ENCODE peak calls at places on chromosomes 3 and 15, in eight cellular contexts. O is upper lobe of left lung, P is transverse colon, N is endothelial cell of umbilical vein, Y is GM23338, C is stomach, B is prostate gland, U is vagina. D is an unnamed sample.

GRCh38 chr15:92909131-92909781 is 9.1 kb downstream of the CHD2 start:
- DNase-seq in N (peak; percentile 69), U (no peak), Y (no peak), O (no peak), B (peak; percentile 2), P (no peak), C (no peak), D (no peak)

GRCh38 chr3:67580430-67581000 is 73.9 kb downstream of the SUCLG2 start:
- DNase-seq in P (no peak), O (no peak), C (no peak), B (no peak), Y (no peak), N (no peak), U (no peak), D (no peak)

GRCh38 chr3:51712020-51712385 is 5.1 kb downstream of the GRM2 start:
- DNase-seq in N (no peak), B (no peak), O (no peak), U (no peak), Y (no peak), P (no peak), C (peak; percentile 5), D (no peak)

GRCh38 chr15:85329561-85330421 is 50.6 kb upstream of the AKAP13 start:
- DNase-seq in C (no peak), B (no peak), Y (no peak), O (peak; percentile 32), N (no peak), U (no peak), P (peak; percentile 44), D (no peak)

GRCh38 chr3:57597973-57598351 is 818 bp upstream of the ARF4 start:
- DNase-seq in O (no peak), C (peak; percentile 28), B (no peak), U (no peak), P (peak; percentile 56), Y (no peak), N (no peak), D (no peak)

GRCh38 chr15:65258863-65259262 is 27.8 kb downstream of the PARP16 start:
- DNase-seq in P (no peak), U (no peak), Y (no peak), N (no peak), B (peak; percentile 77), O (no peak), C (no peak), D (peak; percentile 81)

GRCh38 chr3:164752814-164753213 is 325.5 kb downstream of the SI start:
- DNase-seq in O (no peak), U (no peak), C (no peak), B (no peak), Y (no peak), N (no peak), P (no peak), D (no peak)

GRCh38 chr3:14632445-14632930 is 19.1 kb upstream of the CCDC174 start:
- DNase-seq in N (no peak), Y (no peak), B (no peak), C (no peak), O (no peak), U (no peak), P (no peak), D (no peak)

GRCh38 chr3:194577985-194578905 is 55.0 kb downstream of the TMEM44 start:
- DNase-seq in N (peak; percentile 89), B (no peak), O (peak; percentile 64), P (peak; percentile 33), Y (no peak), C (no peak), U (no peak), D (no peak)

GRCh38 chr3:183427206-183428139 is 946 bp downstream of the MCF2L2 start:
- DNase-seq in P (no peak), U (no peak), N (no peak), Y (peak; percentile 50), B (no peak), O (no peak), C (no peak), D (no peak)

GRCh38 chr15:61086756-61087155 is 142.3 kb downstream of the RORA start:
- DNase-seq in Y (no peak), C (no peak), U (no peak), B (no peak), P (no peak), N (no peak), O (no peak), D (no peak)

GRCh38 chr3:161171113-161171512 is 50.0 kb upstream of the NMD3 start:
- DNase-seq in O (peak; percentile 38), U (no peak), P (no peak), N (peak; percentile 84), B (no peak), Y (no peak), C (no peak), D (peak; percentile 64)

GRCh38 chr3:52437326-52438103 is 7.4 kb downstream of the SEMA3G start:
- DNase-seq in O (no peak), C (peak; percentile 82), N (no peak), P (peak; percentile 69), B (peak; percentile 27), U (no peak), Y (no peak), D (no peak)

GRCh38 chr3:134394380-134394779 is 20.1 kb upstream of the AMOTL2 start:
- DNase-seq in N (no peak), C (no peak), Y (no peak), U (no peak), O (no peak), B (no peak), P (no peak), D (no peak)

GRCh38 chr3:30952786-30953185 is 58.3 kb upstream of the GADL1 start:
- DNase-seq in O (no peak), N (no peak), Y (no peak), U (no peak), P (no peak), C (no peak), B (no peak), D (no peak)

GRCh38 chr3:171190668-171191067 is 164.1 kb upstream of the SLC2A2 start:
- DNase-seq in B (no peak), Y (no peak), U (no peak), C (no peak), O (no peak), N (peak; percentile 68), P (no peak), D (no peak)

GRCh38 chr3:171193693-171194092 is 167.2 kb upstream of the SLC2A2 start:
- DNase-seq in U (no peak), P (no peak), O (no peak), N (peak; percentile 97), Y (no peak), C (no peak), B (no peak), D (no peak)

GRCh38 chr3:171189394-171189793 is 162.9 kb upstream of the SLC2A2 start:
- DNase-seq in Y (no peak), B (no peak), O (no peak), P (no peak), C (no peak), N (no peak), U (no peak), D (no peak)

GRCh38 chr3:171194965-171195364 is 168.4 kb upstream of the SLC2A2 start:
- DNase-seq in N (peak; percentile 23), Y (no peak), P (no peak), O (no peak), U (no peak), C (no peak), B (no peak), D (no peak)

DNA sequence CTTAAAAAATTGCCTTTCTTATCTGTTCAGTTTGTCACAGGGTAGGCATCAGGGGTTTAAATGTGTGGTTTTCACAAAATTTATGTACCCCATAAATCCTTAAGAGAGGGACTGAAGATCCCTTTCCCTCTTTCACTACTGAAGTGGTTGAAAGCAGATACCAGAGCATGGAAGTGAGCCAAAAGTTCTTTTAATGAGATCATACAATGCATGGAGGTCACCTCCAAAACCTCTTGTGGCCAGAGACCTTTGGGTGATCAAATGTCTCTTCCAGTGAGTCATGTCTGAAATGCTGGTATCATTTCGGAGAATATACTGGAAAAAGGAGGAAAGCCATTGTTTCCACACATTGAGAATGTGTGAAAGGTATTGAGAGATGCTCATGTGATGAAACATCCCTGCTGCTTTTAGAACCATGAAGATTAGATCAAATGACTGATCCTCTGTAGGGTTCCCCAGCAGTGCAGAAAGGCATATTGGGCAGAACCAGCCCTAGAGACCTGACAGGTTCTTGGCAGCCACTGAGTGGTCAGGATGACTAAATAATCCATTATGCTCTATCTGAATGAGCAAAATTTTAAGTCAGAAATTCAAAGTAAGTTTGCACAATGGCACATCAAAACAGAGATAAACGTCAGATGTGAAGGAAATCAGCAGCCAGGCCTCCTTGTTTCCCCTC is 165.8 kb upstream of the SLC2A2 start:
- DNase-seq in U (no peak), P (no peak), O (no peak), B (no peak), Y (no peak), N (peak; percentile 90), C (no peak), D (no peak)
- TF ChIP-seq POLR2AphosphoS5 in U (no peak), P (no peak), O (no peak), B (no peak), Y (no peak), N (peak; percentile 43), C (no peak), D (no peak)

GRCh38 chr3:148932976-148933375 is 58.4 kb upstream of the GYG1 start:
- DNase-seq in O (no peak), N (no peak), C (no peak), U (no peak), P (no peak), B (no peak), Y (no peak), D (no peak)

GRCh38 chr3:148925841-148926240 is 60.7 kb downstream of the CPA3 start:
- DNase-seq in O (no peak), Y (no peak), N (no peak), U (no peak), B (no peak), C (no peak), P (no peak), D (no peak)

GRCh38 chr3:148931574-148931973 is 59.8 kb upstream of the GYG1 start:
- DNase-seq in Y (peak; percentile 21), U (no peak), N (no peak), C (no peak), B (no peak), O (no peak), P (no peak), D (no peak)

DNA sequence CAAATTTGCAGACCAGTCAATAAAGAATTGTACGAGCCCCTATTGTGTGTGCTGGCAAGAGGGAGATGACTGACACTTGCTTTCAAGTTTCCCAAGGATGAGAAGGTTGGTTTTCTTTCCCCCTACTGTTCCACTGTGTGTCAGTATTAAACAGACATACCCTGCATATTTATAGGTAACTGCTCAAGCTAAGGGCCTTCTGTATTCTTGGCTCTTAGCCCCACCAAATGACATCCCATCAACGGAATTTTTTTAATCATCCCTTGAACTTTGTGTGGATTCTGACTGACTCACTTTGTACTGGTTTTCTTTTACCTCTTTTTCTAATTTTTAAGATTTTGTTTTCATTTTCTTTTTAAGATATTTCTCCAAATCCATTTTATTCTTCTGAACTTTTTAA is 60.6 kb upstream of the GYG1 start:
- DNase-seq in B (no peak), N (no peak), U (no peak), C (no peak), Y (no peak), P (no peak), O (no peak), D (no peak)
- TF ChIP-seq POLR2AphosphoS5 in B (no peak), N (no peak), U (no peak), C (no peak), Y (no peak), P (no peak), O (no peak), D (no peak)

GRCh38 chr3:124774305-124774673 is 44.0 kb downstream of the UMPS start:
- DNase-seq in N (peak; percentile 64), Y (peak; percentile 93), C (no peak), U (no peak), P (peak; percentile 19), O (no peak), B (no peak), D (no peak)
- TF ChIP-seq POLR2AphosphoS5 in N (peak; percentile 71), Y (peak; percentile 16), C (no peak), U (no peak), P (no peak), O (no peak), B (peak; percentile 13), D (no peak)

GRCh38 chr3:129054605-129055104 is 5.9 kb upstream of the GP9 start:
- DNase-seq in C (no peak), P (no peak), B (no peak), O (no peak), N (peak; percentile 93), Y (no peak), U (no peak), D (no peak)
- TF ChIP-seq POLR2AphosphoS5 in C (no peak), P (no peak), B (no peak), O (no peak), N (peak; percentile 71), Y (no peak), U (no peak), D (no peak)